ENCODE peak calls at places on chromosomes 16 and 17, in seven cellular contexts. One of them, this sample, is unnamed.

GRCh38 chr17:68399638-68400403 is 57.5 kb downstream of the WIPI1 start:
- DNase-seq in esophagus squamous epithelium: no peak
- DNase-seq in epithelial cell of esophagus: no peak
- DNase-seq in cardiac muscle cell: no peak
- DNase-seq in AG09309: no peak
- DNase-seq in A549: no peak
- DNase-seq in choroid plexus epithelial cell: peak; percentile 90
- DNase-seq in this sample: no peak

GRCh38 chr17:76866774-76867577 is 1.2 kb upstream of the MGAT5B start:
- DNase-seq in esophagus squamous epithelium: no peak
- DNase-seq in epithelial cell of esophagus: peak; percentile 67
- DNase-seq in cardiac muscle cell: no peak
- DNase-seq in AG09309: no peak
- DNase-seq in A549: no peak
- DNase-seq in choroid plexus epithelial cell: peak; percentile 56
- DNase-seq in this sample: peak; percentile 96

GRCh38 chr16:1333149-1333812 is at the start of gene BAIAP3:
- DNase-seq in esophagus squamous epithelium: no peak
- DNase-seq in epithelial cell of esophagus: peak; percentile 56
- DNase-seq in cardiac muscle cell: peak; percentile 52
- DNase-seq in AG09309: no peak
- DNase-seq in A549: peak; percentile 46
- DNase-seq in choroid plexus epithelial cell: peak; percentile 24
- DNase-seq in this sample: peak; percentile 98

GRCh38 chr16:85891033-85891775 is 7.8 kb upstream of the IRF8 start:
- DNase-seq in esophagus squamous epithelium: no peak
- DNase-seq in epithelial cell of esophagus: peak; percentile 70
- DNase-seq in cardiac muscle cell: no peak
- DNase-seq in AG09309: no peak
- DNase-seq in A549: peak; percentile 76
- DNase-seq in choroid plexus epithelial cell: peak; percentile 6
- DNase-seq in this sample: no peak

GRCh38 chr17:79864147-79864546 is 24.9 kb upstream of the CBX4 start:
- DNase-seq in esophagus squamous epithelium: no peak
- DNase-seq in epithelial cell of esophagus: no peak
- DNase-seq in cardiac muscle cell: no peak
- DNase-seq in AG09309: no peak
- DNase-seq in A549: no peak
- DNase-seq in choroid plexus epithelial cell: no peak
- DNase-seq in this sample: no peak

GRCh38 chr17:38693700-38694329 is 11.3 kb upstream of the MLLT6 start:
- DNase-seq in esophagus squamous epithelium: no peak
- DNase-seq in epithelial cell of esophagus: no peak
- DNase-seq in cardiac muscle cell: no peak
- DNase-seq in AG09309: no peak
- DNase-seq in A549: no peak
- DNase-seq in choroid plexus epithelial cell: peak; percentile 55
- DNase-seq in this sample: peak; percentile 86

GRCh38 chr16:46974352-46974751 is 878 bp upstream of the DNAJA2 start:
- DNase-seq in esophagus squamous epithelium: no peak
- DNase-seq in epithelial cell of esophagus: peak; percentile 20
- DNase-seq in cardiac muscle cell: no peak
- DNase-seq in AG09309: no peak
- DNase-seq in A549: peak; percentile 26
- DNase-seq in choroid plexus epithelial cell: peak; percentile 32
- DNase-seq in this sample: no peak

GRCh38 chr16:66378739-66379570 is 12.5 kb downstream of the CDH5 start:
- DNase-seq in esophagus squamous epithelium: no peak
- DNase-seq in epithelial cell of esophagus: no peak
- DNase-seq in cardiac muscle cell: no peak
- DNase-seq in AG09309: no peak
- DNase-seq in A549: no peak
- DNase-seq in choroid plexus epithelial cell: no peak
- DNase-seq in this sample: no peak

GRCh38 chr16:24991349-24991748 is 23.8 kb downstream of the ARHGAP17 start:
- DNase-seq in esophagus squamous epithelium: no peak
- DNase-seq in epithelial cell of esophagus: no peak
- DNase-seq in cardiac muscle cell: no peak
- DNase-seq in AG09309: no peak
- DNase-seq in A549: no peak
- DNase-seq in choroid plexus epithelial cell: no peak
- DNase-seq in this sample: no peak

GRCh38 chr16:282944-283744 is at the start of gene PDIA2:
- DNase-seq in esophagus squamous epithelium: no peak
- DNase-seq in epithelial cell of esophagus: no peak
- DNase-seq in cardiac muscle cell: no peak
- DNase-seq in AG09309: no peak
- DNase-seq in A549: no peak
- DNase-seq in choroid plexus epithelial cell: no peak
- DNase-seq in this sample: peak; percentile 94

GRCh38 chr17:69336580-69336979 is 9.6 kb upstream of the ABCA5 start:
- DNase-seq in esophagus squamous epithelium: no peak
- DNase-seq in epithelial cell of esophagus: no peak
- DNase-seq in cardiac muscle cell: no peak
- DNase-seq in AG09309: no peak
- DNase-seq in A549: no peak
- DNase-seq in choroid plexus epithelial cell: no peak
- DNase-seq in this sample: no peak

GRCh38 chr16:1272453-1273198 is 16.8 kb downstream of the TPSD1 start:
- DNase-seq in esophagus squamous epithelium: no peak
- DNase-seq in epithelial cell of esophagus: no peak
- DNase-seq in cardiac muscle cell: no peak
- DNase-seq in AG09309: no peak
- DNase-seq in A549: no peak
- DNase-seq in choroid plexus epithelial cell: no peak
- DNase-seq in this sample: no peak

GRCh38 chr16:2212362-2213324 is 2.0 kb upstream of the BRICD5 start:
- DNase-seq in esophagus squamous epithelium: no peak
- DNase-seq in epithelial cell of esophagus: peak; percentile 55
- DNase-seq in cardiac muscle cell: no peak
- DNase-seq in AG09309: no peak
- DNase-seq in A549: no peak
- DNase-seq in choroid plexus epithelial cell: no peak
- DNase-seq in this sample: peak; percentile 94

GRCh38 chr16:22763655-22764054 is 50.3 kb upstream of the HS3ST2 start:
- DNase-seq in esophagus squamous epithelium: no peak
- DNase-seq in epithelial cell of esophagus: peak; percentile 24
- DNase-seq in cardiac muscle cell: peak; percentile 27
- DNase-seq in AG09309: no peak
- DNase-seq in A549: no peak
- DNase-seq in choroid plexus epithelial cell: no peak
- DNase-seq in this sample: no peak

GRCh38 chr17:82072827-82073226 is 7.2 kb upstream of the DUS1L start:
- DNase-seq in esophagus squamous epithelium: no peak
- DNase-seq in epithelial cell of esophagus: no peak
- DNase-seq in cardiac muscle cell: no peak
- DNase-seq in AG09309: no peak
- DNase-seq in A549: no peak
- DNase-seq in choroid plexus epithelial cell: no peak
- DNase-seq in this sample: no peak

GRCh38 chr17:39462644-39463375 is 1.5 kb downstream of the CDK12 start:
- DNase-seq in esophagus squamous epithelium: no peak
- DNase-seq in epithelial cell of esophagus: peak; percentile 15
- DNase-seq in cardiac muscle cell: peak; percentile 20
- DNase-seq in AG09309: no peak
- DNase-seq in A549: no peak
- DNase-seq in choroid plexus epithelial cell: peak; percentile 18
- DNase-seq in this sample: peak; percentile 68

GRCh38 chr16:69620564-69620963 is 54.8 kb downstream of the NFAT5 start:
- DNase-seq in esophagus squamous epithelium: no peak
- DNase-seq in epithelial cell of esophagus: peak; percentile 46
- DNase-seq in cardiac muscle cell: no peak
- DNase-seq in AG09309: peak; percentile 24
- DNase-seq in A549: no peak
- DNase-seq in choroid plexus epithelial cell: peak; percentile 24
- DNase-seq in this sample: no peak

DNA sequence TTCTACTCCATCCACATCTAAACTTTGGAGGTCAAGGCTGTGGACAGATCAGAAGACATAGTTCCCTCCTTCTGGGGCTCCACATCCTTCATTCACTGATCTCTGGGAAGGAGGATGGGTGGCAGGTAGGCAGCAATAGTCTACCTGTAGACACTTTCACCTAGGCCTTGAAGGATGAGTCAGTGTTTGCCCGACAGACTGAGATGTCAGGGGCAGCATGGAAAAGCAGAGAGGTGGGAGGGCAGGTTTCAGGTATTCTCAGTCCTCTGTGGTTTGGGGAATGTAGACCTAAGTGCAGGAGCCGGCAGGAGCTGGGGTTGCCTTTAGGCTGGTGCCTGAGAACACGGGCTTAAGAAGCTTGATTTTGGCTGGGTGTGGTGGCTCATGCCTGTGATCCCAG is 171.9 kb upstream of the ZNF267 start:
- DNase-seq in esophagus squamous epithelium: no peak
- DNase-seq in epithelial cell of esophagus: peak; percentile 17
- DNase-seq in cardiac muscle cell: no peak
- DNase-seq in AG09309: no peak
- DNase-seq in A549: no peak
- DNase-seq in choroid plexus epithelial cell: no peak
- DNase-seq in this sample: no peak
- H3K4me3 ChIP-seq in esophagus squamous epithelium: no peak overlapping the region
- H3K4me3 ChIP-seq in epithelial cell of esophagus: no peak overlapping the region
- H3K4me3 ChIP-seq in cardiac muscle cell: no peak overlapping the region
- H3K4me3 ChIP-seq in AG09309: no peak overlapping the region
- H3K4me3 ChIP-seq in A549: no peak overlapping the region
- H3K4me3 ChIP-seq in choroid plexus epithelial cell: no peak overlapping the region
- H3K4me3 ChIP-seq in this sample: no peak overlapping the region

GRCh38 chr16:21301168-21301894 is 23.2 kb upstream of the CRYM start:
- DNase-seq in esophagus squamous epithelium: no peak
- DNase-seq in epithelial cell of esophagus: peak; percentile 95
- DNase-seq in cardiac muscle cell: peak; percentile 60
- DNase-seq in AG09309: no peak
- DNase-seq in A549: peak; percentile 91
- DNase-seq in choroid plexus epithelial cell: peak; percentile 65
- DNase-seq in this sample: peak; percentile 88
- TF ChIP-seq CTCF in esophagus squamous epithelium: no peak
- TF ChIP-seq CTCF in epithelial cell of esophagus: no peak
- TF ChIP-seq CTCF in cardiac muscle cell: peak; percentile 25
- TF ChIP-seq CTCF in AG09309: peak; percentile 2
- TF ChIP-seq CTCF in A549: peak; percentile 33
- TF ChIP-seq CTCF in choroid plexus epithelial cell: peak; percentile 23
- TF ChIP-seq CTCF in this sample: no peak

GRCh38 chr17:8383143-8383974 is at the start of gene RPL26:
- DNase-seq in esophagus squamous epithelium: peak; percentile 84
- DNase-seq in epithelial cell of esophagus: peak; percentile 98
- DNase-seq in cardiac muscle cell: peak; percentile 99
- DNase-seq in AG09309: peak; percentile 96
- DNase-seq in A549: peak; percentile 97
- DNase-seq in choroid plexus epithelial cell: peak; percentile 99
- DNase-seq in this sample: peak; percentile 97
- H3K4me3 ChIP-seq in esophagus squamous epithelium: peak within 1 kb of the TSS; percentile 81
- H3K4me3 ChIP-seq in epithelial cell of esophagus: peak within 1 kb of the TSS; percentile 98
- H3K4me3 ChIP-seq in cardiac muscle cell: peak within 1 kb of the TSS; percentile 83
- H3K4me3 ChIP-seq in AG09309: peak within 1 kb of the TSS; percentile 83
- H3K4me3 ChIP-seq in A549: peak within 1 kb of the TSS; percentile 97
- H3K4me3 ChIP-seq in choroid plexus epithelial cell: peak within 1 kb of the TSS; percentile 86
- H3K4me3 ChIP-seq in this sample: peak within 1 kb of the TSS; percentile 91

GRCh38 chr17:4417129-4417667 is 16.5 kb upstream of the SPNS3 start:
- DNase-seq in esophagus squamous epithelium: no peak
- DNase-seq in epithelial cell of esophagus: no peak
- DNase-seq in cardiac muscle cell: no peak
- DNase-seq in AG09309: no peak
- DNase-seq in A549: no peak
- DNase-seq in choroid plexus epithelial cell: no peak
- DNase-seq in this sample: peak; percentile 67

GRCh38 chr17:4426499-4427208 is 7.1 kb upstream of the SPNS3 start:
- DNase-seq in esophagus squamous epithelium: no peak
- DNase-seq in epithelial cell of esophagus: no peak
- DNase-seq in cardiac muscle cell: no peak
- DNase-seq in AG09309: no peak
- DNase-seq in A549: no peak
- DNase-seq in choroid plexus epithelial cell: no peak
- DNase-seq in this sample: peak; percentile 46

DNA sequence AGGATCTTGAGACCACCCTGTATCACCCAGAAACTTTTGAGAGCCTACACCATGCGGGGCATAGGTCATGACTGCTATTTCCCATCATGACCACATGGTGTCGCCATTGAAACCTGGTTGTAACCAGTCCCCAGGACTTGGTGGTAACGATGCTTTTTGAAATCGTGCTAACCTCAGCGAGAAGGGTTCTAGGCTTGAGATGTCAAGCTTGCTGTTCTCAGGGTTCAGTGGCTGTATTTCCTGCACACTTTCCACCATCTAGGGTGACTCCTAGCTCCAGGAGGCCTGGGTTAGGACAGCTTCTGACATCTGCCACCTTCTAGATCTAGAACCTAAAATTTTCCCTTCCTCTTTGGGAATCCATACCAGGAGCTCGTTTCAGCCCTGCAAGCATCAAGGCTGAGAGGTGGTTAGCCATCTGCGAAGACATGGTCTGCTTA is 13.0 kb upstream of the SPNS3 start:
- DNase-seq in esophagus squamous epithelium: no peak
- DNase-seq in epithelial cell of esophagus: peak; percentile 79
- DNase-seq in cardiac muscle cell: peak; percentile 83
- DNase-seq in AG09309: peak; percentile 45
- DNase-seq in A549: peak; percentile 90
- DNase-seq in choroid plexus epithelial cell: peak; percentile 85
- DNase-seq in this sample: peak; percentile 93
- TF ChIP-seq CTCF in esophagus squamous epithelium: peak; percentile 76
- TF ChIP-seq CTCF in epithelial cell of esophagus: peak; percentile 90
- TF ChIP-seq CTCF in cardiac muscle cell: peak; percentile 86
- TF ChIP-seq CTCF in AG09309: peak; percentile 82
- TF ChIP-seq CTCF in A549: peak; percentile 90
- TF ChIP-seq CTCF in choroid plexus epithelial cell: peak; percentile 84
- TF ChIP-seq CTCF in this sample: peak; percentile 82

DNA sequence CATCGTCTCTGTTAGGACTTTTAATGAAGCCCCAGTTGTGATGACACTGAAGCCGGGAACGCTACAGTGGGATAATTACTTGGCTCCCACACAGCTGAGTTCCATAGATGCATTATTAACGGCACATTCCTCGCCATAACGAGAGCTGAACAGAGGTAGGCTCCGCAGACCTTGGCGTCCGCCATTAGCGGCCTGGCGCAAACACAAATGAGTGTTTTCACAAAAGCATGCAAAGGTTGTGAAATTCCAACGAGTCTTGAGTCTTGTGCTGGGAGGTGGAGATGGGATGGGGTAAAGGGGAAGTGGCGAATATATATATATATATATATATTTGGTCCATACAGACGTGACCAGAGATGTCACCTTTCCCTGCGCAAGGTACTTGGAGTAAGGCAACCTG is 216.1 kb downstream of the C16orf78 start:
- DNase-seq in esophagus squamous epithelium: no peak
- DNase-seq in epithelial cell of esophagus: no peak
- DNase-seq in cardiac muscle cell: no peak
- DNase-seq in AG09309: no peak
- DNase-seq in A549: no peak
- DNase-seq in choroid plexus epithelial cell: no peak
- DNase-seq in this sample: peak; percentile 36
- H3K4me3 ChIP-seq in esophagus squamous epithelium: no peak overlapping the region
- H3K4me3 ChIP-seq in epithelial cell of esophagus: no peak overlapping the region
- H3K4me3 ChIP-seq in cardiac muscle cell: no peak overlapping the region
- H3K4me3 ChIP-seq in AG09309: no peak overlapping the region
- H3K4me3 ChIP-seq in A549: no peak overlapping the region
- H3K4me3 ChIP-seq in choroid plexus epithelial cell: no peak overlapping the region
- H3K4me3 ChIP-seq in this sample: no peak overlapping the region

This sample was measured in osteoblast.